ENCODE peak calls at places on chromosomes 1 and 21, in six cellular contexts. L is tibial nerve, B is heart left ventricle, O is MM.1S, H is HCT116, Y is fibroblast of lung. E is an unnamed sample.

GRCh38 chr1:237913345-237913744 is 22.6 kb upstream of the ZP4 start:
- DNase-seq in L (no peak), B (no peak), O (no peak), H (no peak), Y (no peak), E (no peak)

GRCh38 chr1:196393742-196394141 is 214.5 kb downstream of the KCNT2 start:
- DNase-seq in L (peak; percentile 35), B (peak; percentile 43), O (no peak), H (no peak), Y (peak; percentile 69), E (no peak)

GRCh38 chr1:211735208-211736170 is 60.1 kb upstream of the NEK2 start:
- DNase-seq in L (no peak), B (peak; percentile 29), O (no peak), H (peak; percentile 95), Y (peak; percentile 92), E (no peak)

GRCh38 chr1:143736562-143736961 is 235.2 kb downstream of the FAM72C start:
- DNase-seq in L (no peak), B (no peak), O (no peak), H (no peak), Y (no peak), E (no peak)

GRCh38 chr1:35222322-35223108 is 29.6 kb upstream of the SFPQ start:
- DNase-seq in L (no peak), B (no peak), O (no peak), H (no peak), Y (peak; percentile 67), E (no peak)

GRCh38 chr1:214615111-214615510 is 12.1 kb downstream of the CENPF start:
- DNase-seq in L (no peak), B (no peak), O (no peak), H (no peak), Y (peak; percentile 59), E (no peak)

GRCh38 chr1:60984066-60984799 is 98.1 kb upstream of the NFIA start:
- DNase-seq in L (peak; percentile 30), B (peak; percentile 80), O (no peak), H (no peak), Y (peak; percentile 61), E (no peak)

GRCh38 chr1:62271137-62271536 is 48.1 kb downstream of the KANK4 start:
- DNase-seq in L (no peak), B (no peak), O (no peak), H (no peak), Y (no peak), E (no peak)

GRCh38 chr1:11967028-11967547 is 13.2 kb upstream of the MFN2 start:
- DNase-seq in L (no peak), B (no peak), O (peak; percentile 15), H (peak; percentile 54), Y (peak; percentile 17), E (no peak)

GRCh38 chr1:194067772-194068171 is 881.4 kb upstream of the B3GALT2 start:
- DNase-seq in L (no peak), B (no peak), O (no peak), H (no peak), Y (peak; percentile 41), E (no peak)

GRCh38 chr1:218390625-218391024 is 45.5 kb downstream of the TGFB2 start:
- DNase-seq in L (no peak), B (no peak), O (no peak), H (no peak), Y (peak; percentile 84), E (no peak)

GRCh38 chr1:12112711-12113161 is 49.6 kb downstream of the TNFRSF8 start:
- DNase-seq in L (no peak), B (no peak), O (no peak), H (no peak), Y (peak; percentile 69), E (no peak)

GRCh38 chr1:62068978-62069377 is 125.7 kb upstream of the L1TD1 start:
- DNase-seq in L (no peak), B (no peak), O (no peak), H (no peak), Y (no peak), E (no peak)

GRCh38 chr1:243917177-243917862 is 67.3 kb upstream of the AKT3 start:
- DNase-seq in L (no peak), B (peak; percentile 31), O (no peak), H (no peak), Y (peak; percentile 89), E (no peak)

GRCh38 chr1:34373912-34374311 is 197.2 kb downstream of the C1orf94 start:
- DNase-seq in L (no peak), B (no peak), O (no peak), H (no peak), Y (no peak), E (no peak)

GRCh38 chr1:223712184-223712855 is at the start of gene CAPN2:
- DNase-seq in L (peak; percentile 67), B (peak; percentile 91), O (peak; percentile 76), H (no peak), Y (peak; percentile 85), E (peak; percentile 74)

GRCh38 chr1:205041121-205041758 is 1.8 kb upstream of the CNTN2 start:
- DNase-seq in L (no peak), B (no peak), O (no peak), H (no peak), Y (no peak), E (no peak)

GRCh38 chr1:43634729-43635128 is 15.2 kb upstream of the KDM4A start:
- DNase-seq in L (no peak), B (no peak), O (no peak), H (no peak), Y (no peak), E (no peak)

GRCh38 chr21:38815060-38815405 is 9.3 kb downstream of the ETS2 start:
- DNase-seq in L (no peak), B (no peak), O (no peak), H (no peak), Y (peak; percentile 88), E (no peak)

GRCh38 chr1:165928075-165928731 is 100.8 kb downstream of the UCK2 start:
- DNase-seq in L (no peak), B (no peak), O (peak; percentile 77), H (peak; percentile 39), Y (peak; percentile 40), E (no peak)

GRCh38 chr1:20936216-20936615 is 149.1 kb upstream of the HP1BP3 start:
- DNase-seq in L (no peak), B (no peak), O (no peak), H (no peak), Y (peak; percentile 6), E (no peak)

GRCh38 chr1:193654951-193655705 is 468.7 kb upstream of the B3GALT2 start:
- DNase-seq in L (no peak), B (peak; percentile 60), O (no peak), H (peak; percentile 2), Y (peak; percentile 65), E (no peak)

GRCh38 chr1:15736035-15736665 is at the start of gene SLC25A34:
- DNase-seq in L (no peak), B (peak; percentile 91), O (no peak), H (no peak), Y (no peak), E (no peak)

GRCh38 chr1:154931940-154932487 is 4.5 kb downstream of the PMVK start:
- DNase-seq in L (no peak), B (peak; percentile 17), O (no peak), H (peak; percentile 72), Y (no peak), E (no peak)

GRCh38 chr1:203176273-203176672 is 647 bp upstream of the MYBPH start:
- DNase-seq in L (no peak), B (no peak), O (no peak), H (no peak), Y (no peak), E (no peak)

GRCh38 chr1:203178083-203178482 is 2.5 kb upstream of the MYBPH start:
- DNase-seq in L (no peak), B (no peak), O (no peak), H (peak; percentile 76), Y (peak; percentile 38), E (no peak)

GRCh38 chr1:203177471-203178039 is 1.9 kb upstream of the MYBPH start:
- DNase-seq in L (no peak), B (no peak), O (no peak), H (peak; percentile 8), Y (peak; percentile 47), E (no peak)

GRCh38 chr1:203175237-203176181 is at the start of gene MYBPH:
- DNase-seq in L (no peak), B (peak; percentile 78), O (no peak), H (no peak), Y (no peak), E (no peak)

GRCh38 chr1:203176744-203177460 is 1.3 kb upstream of the MYBPH start:
- DNase-seq in L (no peak), B (no peak), O (no peak), H (no peak), Y (no peak), E (no peak)
- TF ChIP-seq CTCF in L (no peak), B (no peak), O (no peak), H (no peak), Y (no peak), E (no peak)

DNA sequence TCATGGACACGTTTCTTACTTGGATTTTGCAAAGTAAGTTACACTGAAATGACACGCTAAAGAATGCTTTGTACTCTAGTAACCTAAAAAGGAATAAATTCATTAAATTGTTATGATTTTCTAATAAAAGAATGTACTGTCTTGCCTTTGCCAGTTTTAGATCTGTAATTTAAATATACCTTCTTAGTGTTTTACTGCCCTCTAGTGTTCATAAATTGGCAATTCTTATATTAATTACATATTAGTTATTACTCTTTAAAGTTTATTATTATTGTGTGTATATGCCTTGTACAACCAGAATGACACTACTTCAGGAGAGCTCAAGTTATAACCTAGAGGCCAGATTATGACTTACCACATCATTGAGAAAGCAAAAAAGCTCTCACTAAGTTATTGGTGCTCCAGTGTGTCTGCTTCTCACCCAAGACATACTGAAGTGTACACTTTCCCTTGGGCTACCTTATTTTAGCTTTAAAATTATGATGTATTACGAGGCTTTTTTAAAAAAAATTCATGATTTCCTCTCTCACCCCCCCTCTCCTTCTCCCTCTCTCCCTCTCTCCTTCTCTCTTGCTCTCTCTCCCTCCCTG is 169.9 kb downstream of the HS2ST1 start:
- DNase-seq in L (no peak), B (no peak), O (peak; percentile 70), H (peak; percentile 6), Y (peak; percentile 32), E (no peak)
- TF ChIP-seq CTCF in L (peak; percentile 47), B (peak; percentile 68), O (peak; percentile 35), H (peak; percentile 51), Y (no peak), E (peak; percentile 69)

GRCh38 chr1:19647643-19648042 is 3.5 kb downstream of the NBL1 start:
- DNase-seq in L (no peak), B (no peak), O (no peak), H (no peak), Y (no peak), E (no peak)

GRCh38 chr1:19648239-19648638 is 4.1 kb downstream of the NBL1 start:
- DNase-seq in L (no peak), B (no peak), O (no peak), H (no peak), Y (no peak), E (no peak)

GRCh38 chr1:19650416-19651140 is 6.5 kb downstream of the NBL1 start:
- DNase-seq in L (no peak), B (no peak), O (no peak), H (no peak), Y (no peak), E (no peak)

GRCh38 chr1:19646771-19647319 is 2.7 kb downstream of the NBL1 start:
- DNase-seq in L (no peak), B (no peak), O (no peak), H (no peak), Y (no peak), E (no peak)

GRCh38 chr1:19648689-19649088 is 4.6 kb downstream of the NBL1 start:
- DNase-seq in L (no peak), B (no peak), O (no peak), H (peak; percentile 57), Y (peak; percentile 19), E (no peak)
- TF ChIP-seq CTCF in L (peak; percentile 46), B (peak; percentile 10), O (no peak), H (peak; percentile 59), Y (peak; percentile 32), E (no peak)

GRCh38 chr1:159132271-159132881 is 39.0 kb upstream of the CADM3 start:
- DNase-seq in L (no peak), B (peak; percentile 38), O (peak; percentile 78), H (peak; percentile 42), Y (peak; percentile 30), E (peak; percentile 78)
- TF ChIP-seq CTCF in L (peak; percentile 61), B (peak; percentile 73), O (peak; percentile 94), H (peak; percentile 73), Y (peak; percentile 93), E (peak; percentile 85)

E was measured in mesothelial cell of epicardium.